ENCODE peak calls at places on chromosomes 5 and 9, in ten cellular contexts. R is Caco-2; Y is progenitor cell of endocrine pancreas; E is CD4-positive, alpha-beta T cell; X is Panc1; U is hepatocyte; Z is neural progenitor cell; T is psoas muscle; Q is fibroblast of pulmonary artery; F is EL. J is an unnamed sample.

GRCh38 chr5:136058031-136058971 is 29.5 kb downstream of the TGFBI start:
- DNase-seq in R (peak), X (peak), T (peak), F (peak), Q (peak), Z (peak), E (no peak), Y (no peak), U (peak), J (peak)

GRCh38 chr5:68745459-68745858 is 348.4 kb upstream of the SLC30A5 start:
- DNase-seq in U (no peak), F (peak), X (no peak), R (no peak), T (no peak), Y (no peak), E (no peak), Q (peak), Z (no peak), J (no peak)

GRCh38 chr9:116506685-116507084 is 180.4 kb upstream of the TRIM32 start:
- DNase-seq in Q (no peak), Z (no peak), E (no peak), U (no peak), T (no peak), R (no peak), X (no peak), F (peak), Y (no peak), J (no peak)

GRCh38 chr5:14806452-14806851 is 65.1 kb downstream of the ANKH start:
- DNase-seq in F (peak), R (no peak), U (no peak), E (no peak), Z (no peak), X (no peak), Q (peak), Y (no peak), T (peak), J (peak)

GRCh38 chr5:76601470-76601869 is 21.7 kb downstream of the F2RL2 start:
- DNase-seq in Z (peak), U (peak), Y (no peak), R (peak), X (no peak), F (peak), T (no peak), Q (peak), E (no peak), J (no peak)

GRCh38 chr9:77433675-77434445 is 214.3 kb downstream of the GNA14 start:
- DNase-seq in F (peak), T (peak), Y (peak), U (peak), R (peak), X (no peak), E (peak), Q (peak), Z (peak), J (no peak)

GRCh38 chr9:125758986-125759811 is 12.0 kb downstream of the PBX3 start:
- DNase-seq in T (no peak), U (no peak), E (no peak), Y (no peak), X (no peak), Z (peak), F (peak), R (peak), Q (no peak), J (no peak)

GRCh38 chr5:132498152-132498551 is 7.6 kb upstream of the IRF1 start:
- DNase-seq in X (no peak), F (peak), R (no peak), Y (no peak), Q (peak), Z (no peak), T (peak), U (peak), E (no peak), J (peak)

GRCh38 chr9:38108326-38108725 is 39.3 kb upstream of the SHB start:
- DNase-seq in Z (no peak), X (no peak), U (no peak), Q (no peak), T (no peak), Y (no peak), F (no peak), E (no peak), R (no peak), J (peak)

GRCh38 chr9:130847306-130848217 is 12.5 kb downstream of the ABL1 start:
- DNase-seq in F (peak), E (no peak), Y (no peak), U (peak), Q (peak), T (peak), R (no peak), Z (peak), X (no peak), J (peak)

GRCh38 chr9:81125446-81126092 is 563.8 kb downstream of the TLE1 start:
- DNase-seq in Y (no peak), Z (no peak), E (no peak), Q (peak), X (peak), F (peak), R (no peak), T (no peak), U (no peak), J (no peak)

GRCh38 chr5:179430256-179431175 is 85.3 kb upstream of the ADAMTS2 start:
- DNase-seq in T (no peak), X (no peak), Q (no peak), R (no peak), F (no peak), E (no peak), Y (no peak), Z (no peak), U (no peak), J (no peak)

GRCh38 chr5:115773010-115773580 is 43.4 kb downstream of the CDO1 start:
- DNase-seq in F (no peak), X (no peak), R (no peak), E (no peak), Y (no peak), Z (peak), U (no peak), T (no peak), Q (no peak), J (no peak)

J was measured in right atrium auricular region.